ENCODE peak calls at places on chromosomes 12 and 14, in four cellular contexts. C is NCI-H146; J is activated naive CD8-positive, alpha-beta T cell treated with anti-CD3 and anti-CD28 coated beads, Interleukin-2, amount 50 U/mL, for 24 hours; W is NCI-H1105 treated with DMSO at 0.1 percent for 48 hours. L is an unnamed sample.

GRCh38 chr12:129119537-129119936 is 266.3 kb downstream of the GLT1D1 start:
- DNase-seq in W (no peak), J (no peak), C (no peak), L (no peak)

GRCh38 chr14:41280745-41281144 is 325.9 kb upstream of the LRFN5 start:
- DNase-seq in J (no peak), W (peak), C (peak), L (no peak)

GRCh38 chr12:91289881-91290280 is 107.3 kb upstream of the DCN start:
- DNase-seq in C (no peak), W (no peak), J (no peak), L (no peak)

GRCh38 chr12:45989857-45990467 is 412 bp downstream of the SCAF11 start:
- DNase-seq in W (no peak), J (peak), C (peak), L (peak)

GRCh38 chr12:54471793-54472192 is 1.6 kb downstream of the GTSF1 start:
- DNase-seq in J (no peak), W (no peak), C (no peak), L (no peak)

GRCh38 chr12:119118625-119119024 is 60.1 kb upstream of the HSPB8 start:
- DNase-seq in J (no peak), W (no peak), C (no peak), L (no peak)

GRCh38 chr12:91577586-91578539 is 395.2 kb upstream of the DCN start:
- DNase-seq in J (no peak), C (peak), W (peak), L (no peak)

GRCh38 chr14:41418851-41419250 is 187.8 kb upstream of the LRFN5 start:
- DNase-seq in J (no peak), C (no peak), W (no peak), L (no peak)

GRCh38 chr12:120238839-120239445 is 26.6 kb downstream of the PXN start:
- DNase-seq in C (no peak), W (no peak), J (no peak), L (no peak)